ENCODE peak calls at places on chromosomes 12 and 14, in seven cellular contexts. H, M, C, X, B, Z and F are unnamed samples.

GRCh38 chr14:94005324-94005723 is 8.2 kb downstream of the CCDC197 start:
- DNase-seq in C (no peak), Z (no peak), H (no peak), X (no peak), M (no peak), B (no peak), F (no peak)

GRCh38 chr14:42248131-42248530 is 641.5 kb downstream of the LRFN5 start:
- DNase-seq in H (no peak), B (no peak), X (no peak), Z (no peak), M (no peak), C (no peak), F (no peak)

GRCh38 chr14:99077076-99077843 is 194.7 kb downstream of the BCL11B start:
- DNase-seq in H (no peak), M (no peak), B (no peak), Z (no peak), C (no peak), X (no peak), F (no peak)

GRCh38 chr12:131039551-131039950 is 85.8 kb downstream of the ADGRD1 start:
- DNase-seq in H (no peak), M (no peak), B (peak; percentile 57), X (no peak), C (no peak), Z (no peak), F (no peak)

GRCh38 chr14:24784981-24785380 is 151.0 kb upstream of the GZMB start:
- DNase-seq in H (no peak), M (no peak), X (no peak), C (no peak), Z (no peak), B (no peak), F (no peak)

GRCh38 chr14:49999216-49999761 is 106.4 kb downstream of the ARF6 start:
- DNase-seq in B (peak; percentile 86), M (peak; percentile 64), Z (peak; percentile 61), X (peak; percentile 69), C (peak; percentile 69), H (peak; percentile 93), F (no peak)

GRCh38 chr12:106248849-106249371 is 1.1 kb upstream of the CKAP4 start:
- DNase-seq in Z (peak; percentile 50), H (peak; percentile 79), C (peak; percentile 34), M (peak; percentile 27), X (no peak), B (no peak), F (no peak)

GRCh38 chr12:119134673-119135072 is 44.1 kb upstream of the HSPB8 start:
- DNase-seq in H (no peak), M (no peak), X (no peak), B (no peak), C (no peak), Z (no peak), F (no peak)

GRCh38 chr12:93884794-93885460 is 207.8 kb downstream of the CRADD start:
- DNase-seq in X (no peak), H (peak; percentile 16), Z (no peak), B (no peak), C (no peak), M (no peak), F (no peak)

GRCh38 chr14:59278111-59278510 is 89.6 kb downstream of the DAAM1 start:
- DNase-seq in H (no peak), Z (no peak), M (no peak), B (no peak), C (peak; percentile 89), X (no peak), F (no peak)

GRCh38 chr14:54803926-54804719 is 98.5 kb downstream of the GCH1 start:
- DNase-seq in M (no peak), X (no peak), B (no peak), Z (no peak), C (no peak), H (no peak), F (no peak)

GRCh38 chr14:33674716-33675115 is 276.2 kb downstream of the EGLN3 start:
- DNase-seq in B (no peak), C (no peak), Z (no peak), X (no peak), M (no peak), H (no peak), F (no peak)

GRCh38 chr14:33678012-33678411 is 272.9 kb downstream of the EGLN3 start:
- DNase-seq in M (no peak), B (no peak), H (no peak), C (no peak), X (no peak), Z (no peak), F (no peak)

GRCh38 chr14:33679025-33679424 is 271.8 kb downstream of the EGLN3 start:
- DNase-seq in X (no peak), C (no peak), H (no peak), B (no peak), M (no peak), Z (no peak), F (no peak)

GRCh38 chr14:33675415-33676130 is 275.3 kb downstream of the EGLN3 start:
- DNase-seq in B (no peak), X (no peak), M (no peak), Z (no peak), C (no peak), H (no peak), F (no peak)

GRCh38 chr14:33676135-33676566 is 274.7 kb downstream of the EGLN3 start:
- DNase-seq in Z (peak; percentile 56), B (peak; percentile 54), H (no peak), M (peak; percentile 15), X (peak; percentile 53), C (peak; percentile 54), F (no peak)
- TF ChIP-seq CTCF in Z (peak; percentile 55), B (peak; percentile 39), H (no peak), M (no peak), X (peak; percentile 28), C (peak; percentile 57), F (peak; percentile 54)

DNA sequence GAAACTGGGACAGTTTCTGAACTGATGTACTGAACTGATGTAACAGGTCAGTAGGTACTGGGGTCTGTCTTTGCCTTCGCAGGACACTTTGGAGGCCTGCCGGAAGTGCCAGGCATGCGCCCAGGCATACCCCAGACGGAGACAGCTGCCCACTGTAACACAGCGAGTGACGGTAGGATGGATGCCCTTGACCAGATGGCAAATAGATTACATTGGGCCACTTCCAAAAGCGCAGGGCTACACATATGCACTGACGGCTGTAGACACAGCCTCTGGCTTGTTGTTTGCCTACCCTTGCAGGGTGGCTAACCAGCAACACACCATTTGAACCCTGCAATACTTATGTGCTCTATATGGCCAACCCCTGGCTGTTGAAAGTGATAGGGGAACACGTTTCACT is 94.1 kb upstream of the TMPO start:
- DNase-seq in H (no peak), C (no peak), M (no peak), Z (no peak), X (no peak), B (no peak), F (no peak)
- H3K4me3 ChIP-seq in H (no peak overlapping the region), C (no peak overlapping the region), M (no peak overlapping the region), Z (no peak overlapping the region), X (no peak overlapping the region), B (no peak overlapping the region), F (no peak overlapping the region)

GRCh38 chr12:102376251-102376747 is 104.1 kb downstream of the IGF1 start:
- DNase-seq in B (no peak), C (peak; percentile 61), M (no peak), Z (no peak), X (no peak), H (peak; percentile 60), F (no peak)
- TF ChIP-seq CTCF in B (no peak), C (no peak), M (no peak), Z (no peak), X (no peak), H (no peak), F (no peak)

GRCh38 chr12:53223006-53223305 is 9.1 kb downstream of the RARG start:
- DNase-seq in H (no peak), C (no peak), B (no peak), X (no peak), M (no peak), Z (no peak), F (no peak)

GRCh38 chr12:53222170-53223005 is 9.6 kb downstream of the RARG start:
- DNase-seq in H (no peak), Z (no peak), X (no peak), M (no peak), B (no peak), C (no peak), F (no peak)

GRCh38 chr12:53224897-53225634 is 6.9 kb downstream of the RARG start:
- DNase-seq in M (no peak), B (no peak), H (no peak), X (no peak), C (no peak), Z (no peak), F (no peak)

GRCh38 chr12:53224268-53224896 is 7.6 kb downstream of the RARG start:
- DNase-seq in B (no peak), H (no peak), C (no peak), M (no peak), Z (no peak), X (no peak), F (no peak)

DNA sequence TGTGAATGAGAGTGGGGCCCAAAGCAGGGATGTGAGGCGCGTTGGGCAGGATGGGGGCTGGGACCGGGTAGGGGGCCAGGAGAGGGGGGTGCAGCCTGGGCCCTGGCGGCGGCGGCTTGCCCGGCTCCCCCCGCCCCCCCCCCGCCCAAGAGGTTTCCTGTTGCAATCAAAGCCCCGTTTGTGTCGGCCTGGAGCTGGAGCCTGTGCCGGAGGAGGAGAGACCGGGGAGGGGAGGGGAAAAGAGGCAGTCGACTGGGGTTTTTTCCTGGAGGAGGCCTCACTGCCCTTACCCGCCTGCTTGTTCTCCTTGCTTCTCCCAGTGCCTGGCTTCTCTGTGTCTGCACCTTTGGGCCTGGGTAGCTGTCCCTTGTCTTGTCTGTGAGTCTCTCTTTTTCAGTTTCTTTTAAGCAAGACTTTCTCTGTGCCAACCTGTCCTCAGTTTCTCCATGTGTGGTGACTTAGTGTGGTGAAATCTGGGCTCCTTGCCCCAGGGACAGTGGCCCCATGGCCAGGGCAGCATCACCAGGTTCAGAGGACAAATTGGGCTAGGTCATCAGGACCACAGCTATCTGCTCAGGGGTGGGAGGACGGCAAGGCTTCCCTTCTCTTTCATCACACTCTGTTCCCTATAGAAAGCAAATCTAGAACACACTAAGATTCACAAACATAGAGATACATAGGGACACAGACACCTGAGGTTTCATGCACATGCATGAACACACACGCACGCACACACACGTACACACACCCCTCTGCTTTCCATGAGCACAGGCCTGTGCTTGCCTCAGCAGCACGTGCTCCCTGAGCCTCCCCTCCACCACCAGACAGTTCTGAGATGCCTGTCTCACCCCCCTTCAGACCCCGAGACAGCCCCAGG is 8.4 kb downstream of the RARG start:
- DNase-seq in C (peak; percentile 64), X (no peak), H (no peak), B (peak; percentile 68), M (no peak), Z (no peak), F (no peak)
- H3K4me3 ChIP-seq in C (no peak overlapping the region), X (no peak overlapping the region), H (no peak overlapping the region), B (no peak overlapping the region), M (no peak overlapping the region), Z (no peak overlapping the region), F (no peak overlapping the region)

DNA sequence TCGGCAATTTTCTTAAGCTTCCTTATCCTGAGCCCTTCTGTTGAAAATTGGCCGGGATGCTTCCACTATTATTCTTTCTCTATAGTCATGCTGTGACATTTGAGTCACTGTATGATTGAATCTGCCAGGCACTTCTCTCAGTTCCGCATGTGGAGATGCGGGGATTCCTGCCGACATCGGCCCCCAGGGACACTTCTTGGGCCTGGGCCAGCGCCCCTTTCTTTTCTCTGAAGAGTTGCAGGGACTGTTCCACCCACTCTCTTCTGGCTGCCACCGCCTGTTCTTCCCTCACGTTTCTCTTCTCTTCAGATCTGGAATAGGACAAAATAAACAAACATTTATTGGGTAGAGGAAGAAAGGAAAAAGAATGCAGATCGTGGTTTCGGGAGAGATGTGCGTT is 310.1 kb downstream of the ETNK1 start:
- DNase-seq in X (no peak), C (no peak), Z (no peak), M (no peak), H (no peak), B (peak; percentile 64), F (no peak)
- TF ChIP-seq CTCF in X (no peak), C (no peak), Z (no peak), M (no peak), H (no peak), B (no peak), F (no peak)